ENCODE peak calls at places on chromosomes 13 and 19, in nine cellular contexts. E is frontal cortex; T is Peyer's patch; L is AG09319; C is COR-L47; O is stimulated activated CD8-positive, alpha-beta memory T cell treated with anti-CD3 and anti-CD28 coated beads, Interleukin-4, amount 100 ng/mL, for 1 hour; F is A549; X is GM12892; W is hippocampal formation. P is an unnamed sample.

GRCh38 chr19:897442-898039 is 4.3 kb downstream of the RNU6-9 start:
- DNase-seq in C (no peak), T (no peak), F (no peak), E (no peak), L (no peak), X (no peak), O (no peak), W (no peak), P (no peak)

GRCh38 chr13:44051405-44051804 is 171.7 kb downstream of the LACC1 start:
- DNase-seq in L (no peak), X (no peak), T (no peak), F (no peak), C (no peak), E (no peak), W (no peak), O (no peak), P (no peak)

GRCh38 chr13:41802684-41803554 is 158.0 kb downstream of the VWA8 start:
- DNase-seq in T (no peak), E (no peak), W (no peak), F (no peak), O (no peak), C (no peak), L (no peak), X (no peak), P (no peak)

GRCh38 chr13:35164324-35164932 is 222.4 kb downstream of the NBEA start:
- DNase-seq in E (no peak), W (no peak), F (peak; percentile 38), L (no peak), O (no peak), C (peak; percentile 33), T (no peak), X (no peak), P (no peak)

GRCh38 chr13:61765181-61765742 is 349.6 kb upstream of the PCDH20 start:
- DNase-seq in X (no peak), W (no peak), C (no peak), O (no peak), F (no peak), L (no peak), T (no peak), E (no peak), P (no peak)

GRCh38 chr19:33064117-33064777 is 441 bp downstream of the RHPN2 start:
- DNase-seq in X (peak; percentile 45), O (no peak), L (no peak), W (no peak), C (no peak), E (no peak), F (peak; percentile 68), T (peak; percentile 79), P (no peak)

GRCh38 chr19:19527371-19527656 is 1.4 kb upstream of the YJEFN3 start:
- DNase-seq in W (no peak), L (no peak), T (no peak), C (no peak), E (no peak), O (no peak), F (no peak), X (no peak), P (no peak)

GRCh38 chr13:30159446-30159839 is 147.9 kb downstream of the KATNAL1 start:
- DNase-seq in F (no peak), E (no peak), T (peak; percentile 5), L (no peak), C (no peak), X (no peak), W (no peak), O (no peak), P (no peak)

GRCh38 chr19:29329460-29330134 is 116.6 kb upstream of the UQCRFS1 start:
- DNase-seq in T (no peak), W (no peak), F (peak; percentile 36), X (no peak), C (no peak), L (no peak), E (no peak), O (no peak), P (no peak)

GRCh38 chr13:37194428-37194861 is 89.0 kb upstream of the CSNK1A1L start:
- DNase-seq in X (no peak), C (peak; percentile 94), W (no peak), L (no peak), E (no peak), T (no peak), F (no peak), O (no peak), P (no peak)

GRCh38 chr13:52707375-52707774 is 32.2 kb downstream of the CNMD start:
- DNase-seq in O (no peak), T (no peak), W (no peak), C (no peak), E (no peak), X (no peak), L (no peak), F (no peak), P (no peak)

GRCh38 chr13:34521166-34521565 is 420.9 kb upstream of the NBEA start:
- DNase-seq in X (no peak), F (no peak), L (no peak), W (no peak), T (no peak), E (no peak), C (no peak), O (no peak), P (no peak)

GRCh38 chr13:68636784-68637183 is 1406.6 kb upstream of the PCDH9 start:
- DNase-seq in L (no peak), O (no peak), T (no peak), W (no peak), X (no peak), C (no peak), E (no peak), F (no peak), P (no peak)

GRCh38 chr19:40367577-40368434 is 19.3 kb downstream of the PLD3 start:
- DNase-seq in F (no peak), L (no peak), C (no peak), O (no peak), W (no peak), E (no peak), X (no peak), T (no peak), P (no peak)

GRCh38 chr19:46124638-46125115 is at the start of gene IGFL3:
- DNase-seq in E (no peak), C (no peak), X (no peak), T (no peak), F (no peak), W (no peak), L (no peak), O (no peak), P (no peak)

GRCh38 chr19:49896863-49897621 is at the start of gene IL4I1:
- DNase-seq in W (no peak), T (no peak), C (no peak), L (no peak), F (no peak), O (peak; percentile 38), E (no peak), X (peak; percentile 79), P (no peak)

GRCh38 chr19:33785795-33786194 is 10.9 kb upstream of the KCTD15 start:
- DNase-seq in C (no peak), T (no peak), X (no peak), L (no peak), W (no peak), F (no peak), E (no peak), O (no peak), P (no peak)

GRCh38 chr19:48487944-48488343 is 18.8 kb downstream of the CYTH2 start:
- DNase-seq in L (peak; percentile 55), T (peak; percentile 85), X (no peak), O (no peak), E (no peak), F (peak; percentile 88), C (no peak), W (no peak), P (no peak)

GRCh38 chr13:57865600-57866294 is 234.2 kb downstream of the PCDH17 start:
- DNase-seq in O (no peak), L (no peak), T (no peak), E (no peak), W (no peak), C (no peak), X (no peak), F (no peak), P (no peak)

GRCh38 chr13:104954210-104954609 is 1581.3 kb downstream of the EFNB2 start:
- DNase-seq in L (no peak), F (no peak), O (no peak), T (no peak), C (no peak), W (no peak), X (no peak), E (no peak), P (no peak)

GRCh38 chr13:45195421-45195820 is 5.4 kb downstream of the KCTD4 start:
- DNase-seq in O (no peak), L (no peak), C (no peak), E (no peak), F (no peak), X (no peak), T (no peak), W (no peak), P (no peak)

P was measured in caudate nucleus.